ENCODE peak calls at places on chromosomes 5 and 9, in four cellular contexts. F, D, P and O are unnamed samples.
A peak's percentile ranks its signal among the peaks of the same experiment; 100 is the strongest.

GRCh38 chr9:89473762-89474469 is 24.0 kb downstream of the SEMA4D start:
- DNase-seq in F (no peak), D (no peak), P (peak; percentile 7), O (peak; percentile 89)

GRCh38 chr9:18855636-18856035 is 177.4 kb downstream of the SAXO1 start:
- DNase-seq in F (no peak), D (no peak), P (no peak), O (no peak)

GRCh38 chr9:28981129-28981528 is 1407.8 kb upstream of the C9orf72 start:
- DNase-seq in F (no peak), D (no peak), P (no peak), O (no peak)

GRCh38 chr9:132575811-132576210 is 6.6 kb upstream of the BARHL1 start:
- DNase-seq in F (no peak), D (no peak), P (no peak), O (no peak)

GRCh38 chr5:55416306-55416705 is 108.5 kb downstream of the MTREX start:
- DNase-seq in F (no peak), D (no peak), P (no peak), O (no peak)

GRCh38 chr9:136052991-136053756 is 41.9 kb downstream of the NACC2 start:
- DNase-seq in F (no peak), D (no peak), P (no peak), O (no peak)

GRCh38 chr5:675876-676698 is 17.1 kb downstream of the TPPP start:
- DNase-seq in F (no peak), D (no peak), P (no peak), O (no peak)

GRCh38 chr9:17018001-17018491 is 116.8 kb upstream of the CNTLN start:
- DNase-seq in F (no peak), D (no peak), P (no peak), O (peak; percentile 50)

GRCh38 chr5:169778622-169779596 is 141.8 kb downstream of the DOCK2 start:
- DNase-seq in F (no peak), D (no peak), P (peak; percentile 20), O (no peak)

GRCh38 chr5:155738616-155739015 is 588.3 kb upstream of the SGCD start:
- DNase-seq in F (no peak), D (no peak), P (no peak), O (no peak)